ENCODE peak calls at places on chromosomes 2 and 18, in four cellular contexts. T is A549, O is hepatocyte, A is adrenal gland. J is an unnamed sample.
A peak's percentile ranks its signal among the peaks of the same experiment; 100 is the strongest.

GRCh38 chr18:75858754-75859153 is 431.3 kb upstream of the SMIM21 start:
- DNase-seq in T (no peak), O (no peak), A (no peak), J (no peak)

GRCh38 chr2:173149491-173149890 is 73.8 kb downstream of the MAP3K20 start:
- DNase-seq in T (no peak), O (no peak), A (no peak), J (no peak)

GRCh38 chr2:215498411-215498810 is 62.5 kb upstream of the FN1 start:
- DNase-seq in T (peak; percentile 64), O (peak; percentile 42), A (no peak), J (no peak)

GRCh38 chr2:178152033-178152432 is 39.8 kb downstream of the RBM45 start:
- DNase-seq in T (peak; percentile 9), O (peak; percentile 57), A (no peak), J (no peak)

GRCh38 chr2:7019191-7019590 is 102.0 kb downstream of the RNF144A start:
- DNase-seq in T (no peak), O (no peak), A (no peak), J (no peak)

GRCh38 chr2:48589170-48589767 is 28.4 kb upstream of the GTF2A1L start:
- DNase-seq in T (peak; percentile 54), O (peak; percentile 47), A (peak; percentile 36), J (peak; percentile 15)

GRCh38 chr2:182784777-182785176 is 68.7 kb downstream of the DNAJC10 start:
- DNase-seq in T (peak; percentile 36), O (peak; percentile 50), A (no peak), J (no peak)

GRCh38 chr2:224946911-224947310 is 95.4 kb downstream of the DOCK10 start:
- DNase-seq in T (no peak), O (no peak), A (no peak), J (no peak)

GRCh38 chr18:11591957-11592356 is 17.4 kb upstream of the SLC35G4 start:
- DNase-seq in T (no peak), O (no peak), A (no peak), J (no peak)

DNA sequence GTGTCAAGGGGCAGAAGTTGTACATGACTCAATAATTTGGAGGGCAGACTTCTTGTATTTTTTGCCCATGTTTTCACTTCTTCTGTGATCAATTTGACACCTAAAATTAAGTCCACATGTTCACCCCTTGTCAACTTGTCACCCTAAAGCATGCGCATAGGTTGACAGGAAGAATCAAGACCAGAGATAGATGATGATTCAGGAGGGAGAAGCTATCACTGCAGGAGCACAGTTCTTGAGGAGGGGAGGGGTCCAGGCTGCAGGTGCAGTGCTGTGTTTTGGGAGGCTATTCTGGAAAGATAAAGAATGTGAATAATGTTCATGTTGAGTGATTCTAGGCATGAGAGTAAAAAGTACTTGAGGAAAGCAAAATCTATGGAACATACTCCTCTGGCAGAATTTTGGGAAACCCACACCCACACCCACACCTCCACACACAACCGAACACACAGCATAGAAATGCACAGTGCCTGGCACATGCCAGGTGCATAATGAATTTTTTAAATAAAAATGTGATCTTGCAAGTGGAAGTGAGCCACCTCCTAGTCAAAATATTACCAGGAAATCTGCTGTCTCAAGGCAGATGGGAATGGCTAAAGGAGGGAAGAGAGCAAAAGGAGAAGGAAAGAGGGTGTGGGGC is 249.2 kb upstream of the MEX3C start:
- DNase-seq in T (no peak), O (no peak), A (no peak), J (no peak)
- H3K27ac ChIP-seq in T (no peak overlapping the region), O (no peak overlapping the region), A (no peak overlapping the region), J (no peak overlapping the region)

GRCh38 chr18:35495821-35496368 is 1.9 kb downstream of the INO80C start:
- DNase-seq in T (no peak), O (no peak), A (no peak), J (no peak)

GRCh38 chr18:35494281-35494825 is 3.4 kb downstream of the INO80C start:
- DNase-seq in T (no peak), O (no peak), A (no peak), J (no peak)

GRCh38 chr18:35500113-35500512 is 2.4 kb upstream of the INO80C start:
- DNase-seq in T (no peak), O (no peak), A (no peak), J (no peak)

GRCh38 chr18:35497006-35497333 is 790 bp downstream of the INO80C start:
- DNase-seq in T (no peak), O (peak; percentile 67), A (peak; percentile 29), J (no peak)

DNA sequence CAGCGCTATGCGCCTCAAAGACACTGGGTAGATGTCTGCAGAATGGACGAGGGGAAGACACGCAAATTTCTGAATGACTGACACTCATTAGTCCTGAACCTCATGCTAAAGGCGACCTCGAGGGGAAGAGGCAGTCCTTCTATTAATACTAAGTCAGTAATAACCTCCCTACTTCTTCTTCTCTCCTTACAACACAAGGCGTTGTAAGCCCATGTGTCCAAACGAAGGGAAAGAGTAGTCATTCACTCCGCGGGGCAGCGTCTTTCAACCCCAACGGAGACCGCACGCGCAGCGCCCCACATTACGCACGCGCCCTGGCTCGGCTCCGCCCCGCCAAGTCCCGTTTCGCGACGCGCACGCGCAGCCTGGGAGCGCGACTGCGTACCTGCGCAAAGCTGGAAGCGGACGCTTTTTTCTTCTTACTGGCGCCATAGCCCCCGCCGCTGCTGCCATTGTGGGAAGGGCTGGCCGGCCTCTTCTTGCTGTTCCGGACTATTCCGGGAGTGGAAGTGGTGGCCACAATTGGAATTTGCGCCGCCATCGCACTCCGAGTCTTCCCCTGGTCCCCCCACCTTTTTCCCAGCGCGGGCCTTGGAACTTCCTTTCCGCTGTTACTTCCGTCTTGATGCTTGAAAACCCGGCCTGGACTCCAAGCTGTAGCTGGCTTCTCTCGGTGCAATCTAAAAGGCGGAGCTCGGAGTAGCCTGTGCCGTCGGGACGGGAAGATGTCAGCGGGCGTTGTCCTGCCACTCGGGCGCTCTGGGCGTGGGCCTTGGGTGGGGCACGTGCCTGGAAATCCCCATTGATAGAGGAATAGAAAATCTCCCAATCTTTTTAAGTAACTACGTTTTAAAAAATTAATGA is at the start of gene INO80C:
- DNase-seq in T (peak; percentile 92), O (peak; percentile 98), A (peak; percentile 92), J (peak; percentile 90)
- H3K27ac ChIP-seq in T (peak within 1 kb of the TSS; percentile 99), O (peak within 1 kb of the TSS; percentile 94), A (peak within 1 kb of the TSS; percentile 96), J (peak within 1 kb of the TSS; percentile 90)

GRCh38 chr2:95122197-95122551 is 566 bp upstream of the MRPS5 start:
- DNase-seq in T (peak; percentile 11), O (no peak), A (no peak), J (no peak)

GRCh38 chr2:95121495-95122196 is at the start of gene MRPS5:
- DNase-seq in T (peak; percentile 76), O (peak; percentile 93), A (peak; percentile 88), J (peak; percentile 93)

GRCh38 chr2:95115418-95115817 is 6.2 kb downstream of the MRPS5 start:
- DNase-seq in T (peak; percentile 83), O (peak; percentile 78), A (peak; percentile 67), J (peak; percentile 7)

DNA sequence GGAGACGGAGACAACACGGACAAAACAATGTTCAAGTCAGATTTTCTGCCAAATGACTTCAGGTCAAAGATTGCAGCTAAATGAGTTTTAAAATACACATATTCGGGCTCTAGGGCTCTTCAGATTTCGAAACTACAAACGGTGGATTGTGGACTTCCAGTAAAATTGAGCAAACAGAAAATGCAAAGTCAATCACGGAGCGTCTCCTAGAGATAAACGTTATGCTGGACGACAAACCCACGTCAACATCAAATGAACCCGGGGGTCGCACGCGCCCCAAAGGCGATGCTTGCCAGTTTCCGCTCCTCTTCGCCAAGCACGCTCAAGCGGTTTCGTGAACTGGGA is 486 bp downstream of the MRPS5 start:
- DNase-seq in T (no peak), O (no peak), A (no peak), J (no peak)
- H3K27ac ChIP-seq in T (peak overlapping the region; percentile 96), O (peak overlapping the region; percentile 100), A (peak overlapping the region; percentile 99), J (peak overlapping the region; percentile 94)

DNA sequence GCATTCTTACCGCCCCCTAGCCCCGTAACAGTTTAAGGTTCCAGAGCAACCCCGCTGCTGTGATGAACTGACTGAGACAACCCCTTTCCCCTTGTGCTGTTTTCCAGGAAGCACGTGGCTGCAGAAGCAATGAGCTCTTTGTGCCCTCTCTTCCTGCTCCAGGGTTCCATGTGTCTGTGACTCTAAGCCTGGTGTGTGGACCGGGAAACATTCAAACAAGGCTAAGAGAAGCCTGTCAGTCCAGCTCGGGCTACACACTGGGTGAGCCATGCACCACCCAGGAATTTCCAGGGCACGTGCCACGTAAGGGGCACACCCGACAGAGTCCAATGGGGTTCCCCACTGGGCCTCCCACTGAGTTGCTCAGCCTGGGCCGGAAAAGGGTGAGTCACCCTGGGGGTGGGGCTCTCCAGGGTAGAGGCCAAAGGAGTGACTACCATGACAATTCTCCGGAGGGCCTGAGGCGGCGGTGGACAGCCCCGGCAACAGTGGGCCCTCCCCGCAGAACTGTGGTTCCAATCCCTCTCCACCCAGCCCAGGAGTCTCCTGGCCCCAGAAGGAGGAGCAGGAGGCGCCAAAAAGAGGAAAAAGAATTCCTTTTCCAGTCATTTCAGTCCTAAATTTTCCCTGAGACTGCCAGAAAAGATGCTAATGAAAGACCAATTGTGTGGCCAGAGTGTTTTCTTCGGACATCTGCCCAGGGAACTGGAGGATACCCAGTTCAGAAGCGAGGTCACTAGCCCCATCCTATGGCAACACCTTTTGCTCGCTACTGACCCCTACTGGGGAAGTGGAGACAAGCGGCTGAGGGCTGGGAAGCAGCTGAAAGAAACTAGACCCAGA is 157.8 kb upstream of the SLC1A4 start:
- DNase-seq in T (peak; percentile 97), O (peak; percentile 83), A (peak; percentile 90), J (peak; percentile 50)
- H3K27ac ChIP-seq in T (peak overlapping the region; percentile 89), O (peak overlapping the region; percentile 74), A (peak overlapping the region; percentile 81), J (peak overlapping the region; percentile 84)

DNA sequence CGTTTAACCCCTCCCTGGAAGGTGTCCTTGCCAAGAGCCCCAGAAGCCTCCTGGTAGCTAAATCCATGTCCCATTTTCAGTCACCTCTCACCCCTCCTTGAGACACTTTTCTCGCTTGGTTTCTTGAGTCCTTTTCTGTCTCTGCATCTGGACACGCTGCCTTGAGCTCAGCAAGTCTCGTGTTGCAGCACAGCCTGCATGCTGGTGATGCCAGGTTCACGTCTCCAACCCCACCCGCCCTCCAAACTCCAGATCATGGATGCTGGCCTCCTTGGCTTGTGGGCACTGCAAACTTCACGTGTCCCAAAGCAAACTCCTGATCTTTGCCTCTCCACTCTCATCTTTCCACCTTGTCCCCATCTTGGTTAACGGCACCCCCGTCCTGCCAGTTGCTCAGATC is 39.3 kb downstream of the CENPO start:
- DNase-seq in T (no peak), O (no peak), A (no peak), J (no peak)
- H3K27ac ChIP-seq in T (no peak overlapping the region), O (no peak overlapping the region), A (no peak overlapping the region), J (peak overlapping the region; percentile 86)

GRCh38 chr2:42867093-42868065 is 75.0 kb upstream of the HAAO start:
- DNase-seq in T (no peak), O (no peak), A (no peak), J (no peak)
- H3K27ac ChIP-seq in T (no peak overlapping the region), O (no peak overlapping the region), A (peak overlapping the region; percentile 70), J (no peak overlapping the region)

GRCh38 chr2:150060341-150060740 is 427.1 kb downstream of the RND3 start:
- DNase-seq in T (no peak), O (no peak), A (no peak), J (no peak)

GRCh38 chr2:150063950-150064549 is 423.4 kb downstream of the RND3 start:
- DNase-seq in T (no peak), O (no peak), A (no peak), J (no peak)

GRCh38 chr2:150063432-150063889 is 424.0 kb downstream of the RND3 start:
- DNase-seq in T (no peak), O (no peak), A (no peak), J (no peak)

GRCh38 chr2:150066490-150066889 is 421.0 kb downstream of the RND3 start:
- DNase-seq in T (no peak), O (no peak), A (no peak), J (no peak)

DNA sequence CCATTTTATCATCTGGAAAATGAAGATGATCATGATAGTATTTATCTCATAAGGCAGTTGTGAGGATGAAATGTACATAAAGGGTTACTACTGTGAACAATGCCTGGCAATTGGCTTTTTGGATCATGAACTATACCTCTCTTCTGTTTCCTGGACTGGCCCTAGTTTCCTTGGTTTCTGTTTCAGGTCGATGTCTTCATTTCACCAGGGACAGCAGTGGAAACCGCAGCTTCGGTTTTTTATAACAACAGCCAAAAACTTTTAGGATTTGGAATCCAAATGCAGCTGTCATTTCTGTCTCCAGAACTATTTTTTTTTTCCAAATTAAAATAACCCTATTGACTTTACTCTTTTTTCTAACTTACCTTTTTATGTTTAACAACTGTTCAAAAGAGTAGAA is 425.1 kb downstream of the RND3 start:
- DNase-seq in T (no peak), O (no peak), A (no peak), J (no peak)
- H3K27ac ChIP-seq in T (no peak overlapping the region), O (no peak overlapping the region), A (no peak overlapping the region), J (no peak overlapping the region)